ENCODE peak calls at places on chromosomes 6 and 20, in six cellular contexts. X, E, W, O, T and G are unnamed samples.
A peak's percentile ranks its signal among the peaks of the same experiment; 100 is the strongest.

GRCh38 chr20:49479785-49480184 is 2.7 kb downstream of the KCNB1 start:
- DNase-seq in W (no peak), X (no peak), E (no peak), O (no peak), T (no peak), G (no peak)

GRCh38 chr6:29510746-29511300 is 23.1 kb upstream of the MAS1L start:
- DNase-seq in X (no peak), W (no peak), E (no peak), O (no peak), T (no peak), G (no peak)

GRCh38 chr20:47461120-47461685 is 40.5 kb upstream of the NCOA3 start:
- DNase-seq in E (no peak), O (no peak), T (no peak), X (no peak), W (no peak), G (peak; percentile 12)

GRCh38 chr6:122736166-122736565 is 43.4 kb upstream of the FABP7 start:
- DNase-seq in W (no peak), O (no peak), X (no peak), T (no peak), E (no peak), G (no peak)

GRCh38 chr6:41531591-41532582 is 14.3 kb upstream of the FOXP4 start:
- DNase-seq in T (no peak), E (peak; percentile 4), X (peak; percentile 91), W (no peak), O (no peak), G (no peak)

GRCh38 chr6:21208114-21208795 is 385.3 kb upstream of the SOX4 start:
- DNase-seq in T (no peak), E (no peak), X (no peak), O (no peak), W (no peak), G (no peak)

GRCh38 chr20:49230575-49231211 is 11.5 kb downstream of the DDX27 start:
- DNase-seq in E (no peak), T (peak; percentile 80), O (no peak), X (no peak), W (no peak), G (no peak)

GRCh38 chr6:12931639-12932038 is 215.1 kb downstream of the PHACTR1 start:
- DNase-seq in T (no peak), O (no peak), E (no peak), W (no peak), X (no peak), G (no peak)

GRCh38 chr20:10686356-10687169 is 12.8 kb upstream of the JAG1 start:
- DNase-seq in O (no peak), W (no peak), E (no peak), X (no peak), T (no peak), G (no peak)

GRCh38 chr20:20253039-20253743 is 114.7 kb upstream of the INSM1 start:
- DNase-seq in O (no peak), W (no peak), T (no peak), E (no peak), X (no peak), G (no peak)

GRCh38 chr6:113630365-113630737 is 226.8 kb upstream of the MARCKS start:
- DNase-seq in T (no peak), X (no peak), O (no peak), E (no peak), W (no peak), G (no peak)

GRCh38 chr6:33595001-33595846 is 15.1 kb upstream of the BAK1 start:
- DNase-seq in T (no peak), O (no peak), E (no peak), W (no peak), X (no peak), G (no peak)

GRCh38 chr20:61520761-61521460 is 268.9 kb downstream of the CDH4 start:
- DNase-seq in T (no peak), E (no peak), O (no peak), W (peak; percentile 61), X (no peak), G (peak; percentile 65)